ENCODE peak calls at places on chromosomes 2 and 18, in four cellular contexts. N is WTC11, U is foreskin fibroblast, Z is astrocyte of the spinal cord. T is an unnamed sample.

GRCh38 chr2:37688771-37689468 is 17.5 kb upstream of the CDC42EP3 start:
- DNase-seq in N (no peak), U (peak; percentile 69), Z (peak; percentile 87), T (no peak)

GRCh38 chr2:89837962-89838625 is 1146.6 kb downstream of the RPIA start:
- DNase-seq in N (no peak), U (no peak), Z (peak; percentile 32), T (no peak)

GRCh38 chr2:127576433-127577207 is 41.1 kb downstream of the MYO7B start:
- DNase-seq in N (no peak), U (peak; percentile 85), Z (peak; percentile 35), T (peak; percentile 41)

GRCh38 chr2:201949036-201950012 is 84.3 kb upstream of the FZD7 start:
- DNase-seq in N (peak; percentile 71), U (no peak), Z (no peak), T (no peak)

GRCh38 chr2:180980943-180981898 is 816 bp downstream of the UBE2E3 start:
- DNase-seq in N (no peak), U (peak; percentile 12), Z (peak; percentile 51), T (no peak)

GRCh38 chr2:32745191-32745590 is 117.3 kb downstream of the TTC27 start:
- DNase-seq in N (no peak), U (peak; percentile 59), Z (peak; percentile 19), T (no peak)

GRCh38 chr2:221400411-221400810 is 171.7 kb downstream of the EPHA4 start:
- DNase-seq in N (no peak), U (no peak), Z (no peak), T (no peak)

GRCh38 chr2:119136093-119136492 is 22.5 kb downstream of the C1QL2 start:
- DNase-seq in N (no peak), U (no peak), Z (no peak), T (no peak)

GRCh38 chr2:233471291-233472035 is 95.1 kb downstream of the USP40 start:
- DNase-seq in N (no peak), U (no peak), Z (no peak), T (no peak)

GRCh38 chr2:96623116-96623515 is 15.0 kb downstream of the KANSL3 start:
- DNase-seq in N (no peak), U (no peak), Z (no peak), T (no peak)

GRCh38 chr2:36410681-36411080 is 55.1 kb downstream of the CRIM1 start:
- DNase-seq in N (no peak), U (no peak), Z (no peak), T (no peak)

GRCh38 chr2:27315122-27315521 is 6.9 kb upstream of the UCN start:
- DNase-seq in N (no peak), U (no peak), Z (no peak), T (no peak)

GRCh38 chr18:7855051-7855450 is 287.9 kb downstream of the PTPRM start:
- DNase-seq in N (no peak), U (no peak), Z (no peak), T (no peak)
- TF ChIP-seq CTCF in N (no peak), U (no peak), Z (no peak), T (no peak)

GRCh38 chr2:95264626-95265025 is 9.6 kb upstream of the PROM2 start:
- DNase-seq in N (no peak), U (peak; percentile 19), Z (no peak), T (no peak)
- TF ChIP-seq CTCF in N (no peak), U (no peak), Z (no peak), T (no peak)

GRCh38 chr18:50802133-50802532 is 17.7 kb downstream of the MRO start:
- DNase-seq in N (no peak), U (no peak), Z (no peak), T (no peak)
- TF ChIP-seq CTCF in N (no peak), U (no peak), Z (no peak), T (no peak)

GRCh38 chr2:108854484-108854883 is 67.9 kb downstream of the CCDC138 start:
- DNase-seq in N (no peak), U (no peak), Z (no peak), T (no peak)

GRCh38 chr2:108858894-108859293 is 72.3 kb downstream of the CCDC138 start:
- DNase-seq in N (no peak), U (peak; percentile 3), Z (peak; percentile 7), T (no peak)

GRCh38 chr2:108853421-108853820 is 66.8 kb downstream of the CCDC138 start:
- DNase-seq in N (no peak), U (no peak), Z (no peak), T (no peak)

GRCh38 chr2:108852375-108852774 is 65.8 kb downstream of the CCDC138 start:
- DNase-seq in N (no peak), U (no peak), Z (no peak), T (no peak)

DNA sequence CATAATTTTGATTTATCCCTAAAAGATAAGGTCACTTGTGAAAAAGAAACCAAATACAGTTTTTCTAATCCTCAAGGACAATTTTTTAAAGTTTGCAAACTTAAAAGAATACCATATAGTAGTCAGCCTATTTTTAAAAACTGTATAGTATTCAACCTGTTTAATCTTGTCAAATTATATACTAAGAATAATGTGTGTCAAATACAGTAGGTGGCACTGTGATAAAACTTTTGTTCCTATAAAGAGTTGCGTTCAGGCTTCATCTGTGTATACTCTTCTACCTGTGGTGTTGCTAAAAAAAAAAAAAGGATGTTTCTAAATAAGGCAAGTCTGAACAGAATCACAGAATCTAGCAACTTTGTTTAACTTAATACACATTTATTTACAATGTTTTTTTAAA is 68.6 kb downstream of the CCDC138 start:
- DNase-seq in N (no peak), U (no peak), Z (peak; percentile 8), T (no peak)
- TF ChIP-seq CTCF in N (no peak), U (no peak), Z (no peak), T (no peak)

DNA sequence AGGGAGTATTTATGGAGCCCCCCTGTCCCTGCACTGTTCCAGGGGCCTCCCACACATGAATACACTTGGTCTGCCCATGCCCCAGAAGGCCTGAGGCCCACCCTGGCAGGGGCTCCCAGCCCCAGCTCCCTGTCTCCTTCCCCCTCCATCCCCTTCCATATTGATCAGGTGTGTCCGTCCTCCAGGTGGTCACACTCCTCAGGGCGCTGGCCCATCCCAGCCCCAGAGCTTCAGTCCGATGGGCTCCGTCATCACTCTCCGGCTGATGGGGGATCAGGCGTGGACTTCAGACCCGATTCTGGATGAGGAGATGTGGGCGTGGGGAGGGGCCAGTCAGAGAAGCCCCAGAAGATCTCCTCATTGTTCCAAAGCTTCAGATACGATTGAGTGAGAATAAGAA is 279.8 kb downstream of the NDUFA10 start:
- DNase-seq in N (no peak), U (no peak), Z (no peak), T (no peak)
- TF ChIP-seq CTCF in N (no peak), U (no peak), Z (no peak), T (no peak)

GRCh38 chr2:31694444-31694843 is 113.7 kb upstream of the SRD5A2 start:
- DNase-seq in N (no peak), U (no peak), Z (no peak), T (no peak)

GRCh38 chr2:31696068-31696467 is 115.3 kb upstream of the SRD5A2 start:
- DNase-seq in N (no peak), U (no peak), Z (no peak), T (no peak)

GRCh38 chr2:31688282-31688681 is 107.5 kb upstream of the SRD5A2 start:
- DNase-seq in N (no peak), U (no peak), Z (no peak), T (no peak)

DNA sequence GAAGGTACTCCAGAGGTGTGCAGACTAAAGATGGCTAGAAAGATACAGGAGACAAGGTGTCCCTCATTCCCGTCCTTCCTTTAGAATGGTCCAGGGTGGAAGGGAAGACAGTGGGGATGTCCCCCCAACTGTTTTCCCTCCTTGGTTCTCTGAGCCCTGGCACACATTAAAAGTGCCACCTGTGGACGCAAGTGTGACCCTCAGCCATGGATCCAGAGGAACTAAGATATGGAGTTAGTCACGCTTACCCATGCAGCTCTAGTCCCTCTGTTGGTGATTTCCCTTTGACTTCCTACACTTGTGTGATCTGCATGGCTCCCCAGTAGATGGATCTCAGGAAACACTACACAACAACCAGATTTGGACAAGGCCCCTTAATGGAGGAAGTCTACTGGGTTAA is 113.1 kb upstream of the SRD5A2 start:
- DNase-seq in N (no peak), U (no peak), Z (peak; percentile 8), T (no peak)
- TF ChIP-seq CTCF in N (no peak), U (no peak), Z (no peak), T (no peak)

GRCh38 chr2:237475704-237476107 is 11.3 kb upstream of the MLPH start:
- DNase-seq in N (no peak), U (no peak), Z (peak; percentile 64), T (no peak)
- TF ChIP-seq CTCF in N (peak; percentile 4), U (no peak), Z (no peak), T (peak; percentile 34)

DNA sequence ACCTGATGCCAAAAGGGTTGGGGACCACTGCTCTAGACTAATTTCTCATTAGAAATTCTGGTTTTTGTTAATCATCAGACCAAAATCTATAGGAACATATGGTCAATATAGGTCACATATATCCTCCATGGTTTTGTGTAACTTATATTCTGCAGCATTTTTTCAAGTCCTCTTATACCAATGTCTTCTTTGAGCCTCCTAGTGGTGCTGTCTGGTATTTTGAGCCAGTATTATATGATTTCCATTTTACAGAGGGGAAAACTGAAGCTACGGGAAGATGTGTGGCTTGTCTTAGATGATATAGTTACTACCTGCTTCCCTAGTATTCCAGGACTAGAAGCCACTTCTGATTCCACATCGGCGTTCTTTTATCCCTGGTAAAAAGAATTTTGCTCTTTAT is 13.8 kb downstream of the MAPK4 start:
- DNase-seq in N (no peak), U (no peak), Z (no peak), T (no peak)
- TF ChIP-seq CTCF in N (no peak), U (no peak), Z (no peak), T (peak; percentile 29)

DNA sequence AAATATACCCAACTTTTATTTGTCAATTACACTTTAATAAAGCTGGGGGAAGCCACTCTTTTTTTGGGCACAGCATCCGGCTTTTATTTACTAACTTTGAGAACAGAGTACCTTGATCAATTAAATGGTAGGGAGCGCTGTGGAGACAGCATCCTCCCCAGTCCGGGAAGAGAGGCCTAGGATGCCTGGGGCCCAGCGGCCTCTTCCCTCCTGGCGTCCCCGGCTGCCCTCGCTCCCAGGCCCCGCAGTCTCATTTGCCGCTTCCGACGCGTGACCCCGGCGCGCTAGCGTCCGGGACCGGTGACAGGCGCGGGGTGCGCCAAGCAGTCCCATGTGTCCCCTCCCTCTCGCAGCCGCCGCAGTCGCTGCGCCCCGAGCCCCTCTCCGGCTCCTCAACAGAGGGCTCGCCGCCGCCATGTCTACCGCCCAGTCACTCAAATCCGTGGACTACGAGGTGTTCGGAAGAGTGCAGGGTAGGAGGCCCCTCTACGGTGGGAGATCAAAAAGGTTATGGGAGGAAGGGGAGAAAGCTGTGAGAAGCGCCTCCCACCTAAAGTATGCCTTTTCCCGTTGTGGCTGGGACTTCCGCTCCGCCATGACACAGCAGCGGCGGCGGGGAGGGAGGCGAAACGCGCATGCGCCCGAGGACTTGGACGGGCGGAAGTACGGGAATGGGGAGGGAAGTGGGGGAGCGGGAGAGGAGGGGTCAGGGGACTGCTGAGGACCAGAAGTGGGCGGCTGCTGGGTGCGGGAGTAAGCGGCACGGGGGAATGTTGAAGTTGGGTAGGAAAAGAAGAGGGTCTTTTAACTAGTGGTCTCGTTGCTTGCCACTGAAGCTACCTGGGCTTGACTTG is at the start of gene ACYP2:
- DNase-seq in N (peak; percentile 96), U (peak; percentile 91), Z (peak; percentile 97), T (peak; percentile 98)
- TF ChIP-seq CTCF in N (no peak), U (peak; percentile 22), Z (peak; percentile 36), T (no peak)

GRCh38 chr18:49648811-49649210 is 87.0 kb downstream of the LIPG start:
- DNase-seq in N (no peak), U (no peak), Z (no peak), T (no peak)
- TF ChIP-seq CTCF in N (no peak), U (no peak), Z (no peak), T (no peak)

T was measured in glutamatergic neuron.